ENCODE peak calls at places on chromosomes 13 and 19, in nine cellular contexts. Y, Q, J, K, F, T, W, H and L are unnamed samples.

GRCh38 chr13:29707876-29708543 is 112.5 kb upstream of the SLC7A1 start:
- DNase-seq in Y (no peak), H (peak; percentile 58), T (peak; percentile 35), W (no peak), J (peak; percentile 44), Q (no peak), F (no peak), K (no peak), L (peak; percentile 53)

GRCh38 chr13:23620613-23621315 is 50.6 kb downstream of the TNFRSF19 start:
- DNase-seq in T (no peak), Y (no peak), F (no peak), J (no peak), H (no peak), W (no peak), K (no peak), Q (no peak), L (no peak)

GRCh38 chr19:53091413-53091812 is 11.8 kb downstream of the ZNF160 start:
- DNase-seq in K (no peak), T (no peak), Y (no peak), J (no peak), H (no peak), F (no peak), Q (no peak), W (no peak), L (no peak)

GRCh38 chr13:101417501-101417900 is 1.2 kb upstream of the NALCN start:
- DNase-seq in K (no peak), T (no peak), W (no peak), Y (no peak), J (no peak), Q (no peak), F (no peak), H (peak; percentile 35), L (no peak)

GRCh38 chr13:34030782-34031181 is 212.8 kb downstream of the RFC3 start:
- DNase-seq in F (no peak), Y (no peak), W (no peak), T (no peak), H (no peak), J (no peak), K (no peak), Q (no peak), L (no peak)

GRCh38 chr19:28990522-28990921 is 222.4 kb downstream of the UQCRFS1 start:
- DNase-seq in J (no peak), Y (no peak), K (no peak), T (no peak), Q (no peak), H (no peak), W (no peak), F (no peak), L (no peak)

GRCh38 chr19:38741670-38742069 is 2.6 kb downstream of the CAPN12 start:
- DNase-seq in W (no peak), J (no peak), T (no peak), K (no peak), F (peak; percentile 76), Y (no peak), Q (no peak), H (no peak), L (no peak)

GRCh38 chr19:58557253-58558065 is 952 bp downstream of the UBE2M start:
- DNase-seq in T (peak; percentile 24), Y (no peak), H (peak; percentile 18), Q (peak; percentile 60), F (peak; percentile 78), K (no peak), J (peak; percentile 33), W (no peak), L (no peak)

GRCh38 chr19:46944918-46945628 is 74.6 kb upstream of the NPAS1 start:
- DNase-seq in W (peak; percentile 45), Y (peak; percentile 81), H (peak; percentile 81), Q (peak; percentile 90), T (peak; percentile 53), F (peak; percentile 66), K (peak; percentile 57), J (peak; percentile 42), L (peak; percentile 23)

GRCh38 chr19:55495646-55496349 is 7.6 kb downstream of the SSC5D start:
- DNase-seq in J (no peak), K (no peak), W (no peak), Y (no peak), T (no peak), Q (no peak), H (no peak), F (peak; percentile 65), L (no peak)

GRCh38 chr13:51682691-51683090 is 98.4 kb downstream of the WDFY2 start:
- DNase-seq in Q (no peak), J (no peak), W (no peak), T (no peak), F (no peak), K (no peak), Y (no peak), H (no peak), L (no peak)

GRCh38 chr19:12629215-12629614 is 18.5 kb downstream of the ZNF791 start:
- DNase-seq in F (no peak), J (no peak), H (no peak), Q (no peak), K (no peak), W (no peak), T (no peak), Y (no peak), L (no peak)

GRCh38 chr13:40762849-40763248 is 8.1 kb downstream of the MRPS31 start:
- DNase-seq in K (no peak), T (no peak), J (no peak), Y (no peak), Q (no peak), H (peak; percentile 13), F (no peak), W (no peak), L (no peak)

GRCh38 chr19:3360494-3361383 is 5.6 kb upstream of the NFIC start:
- DNase-seq in T (peak; percentile 77), K (peak; percentile 70), H (peak; percentile 76), J (peak; percentile 80), F (peak; percentile 97), Q (peak; percentile 84), W (no peak), Y (peak; percentile 82), L (peak; percentile 59)

GRCh38 chr19:46958542-46958941 is 61.1 kb upstream of the NPAS1 start:
- DNase-seq in H (peak; percentile 62), J (no peak), W (no peak), Y (no peak), Q (no peak), K (no peak), T (no peak), F (no peak), L (no peak)

GRCh38 chr13:99360696-99361095 is 53.5 kb upstream of the GPR183 start:
- DNase-seq in F (no peak), J (no peak), W (peak; percentile 7), T (no peak), H (no peak), K (no peak), Y (no peak), Q (no peak), L (no peak)

GRCh38 chr19:39802958-39803357 is 24.3 kb downstream of the LEUTX start:
- DNase-seq in T (no peak), J (no peak), W (no peak), H (no peak), Y (no peak), Q (no peak), F (no peak), K (no peak), L (no peak)

GRCh38 chr19:38985262-38985661 is 9.7 kb upstream of the FBXO17 start:
- DNase-seq in W (no peak), H (no peak), K (no peak), J (no peak), Q (no peak), Y (no peak), F (no peak), T (no peak), L (no peak)

GRCh38 chr13:48156466-48156865 is 61.6 kb upstream of the MED4 start:
- DNase-seq in K (no peak), F (peak; percentile 22), T (peak; percentile 42), J (no peak), H (no peak), Y (no peak), W (no peak), Q (no peak), L (no peak)

GRCh38 chr19:1776606-1777147 is 23.4 kb downstream of the ONECUT3 start:
- DNase-seq in J (no peak), W (no peak), Y (no peak), Q (no peak), H (no peak), F (no peak), T (no peak), K (no peak), L (no peak)
- H3K27me3 ChIP-seq in J (no peaks in the 10 kb centered on the region), W (peaks cover 5% of the 10 kb centered on the region), Y (peaks cover 74% of the 10 kb centered on the region), Q (peaks cover 64% of the 10 kb centered on the region), H (peaks cover 45% of the 10 kb centered on the region), F (peaks cover 71% of the 10 kb centered on the region), T (peaks cover 57% of the 10 kb centered on the region), K (peaks cover 2% of the 10 kb centered on the region), L (peaks cover 8% of the 10 kb centered on the region)

DNA sequence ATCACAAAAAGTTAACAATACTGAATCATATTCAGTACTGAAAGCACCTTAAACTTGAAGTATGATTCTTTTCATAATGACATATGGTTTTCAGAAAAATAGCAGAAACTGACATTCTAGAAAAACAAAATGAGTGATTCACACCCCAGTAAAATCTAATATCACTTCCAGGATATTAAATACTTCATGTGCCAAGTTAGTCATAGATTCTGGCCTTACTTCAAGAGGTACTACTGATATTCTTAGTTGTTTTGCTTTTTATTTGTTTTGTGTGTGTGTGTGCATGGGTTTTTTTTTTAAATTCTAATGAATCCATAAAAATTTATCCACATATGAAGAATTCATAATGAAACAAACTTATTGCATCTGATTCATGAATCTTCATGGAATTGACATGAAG is 207.9 kb upstream of the UFM1 start:
- DNase-seq in J (no peak), K (no peak), Y (no peak), Q (no peak), W (no peak), F (no peak), T (no peak), H (peak; percentile 2), L (no peak)
- H3K27me3 ChIP-seq in J (no peaks in the 10 kb centered on the region), K (no peaks in the 10 kb centered on the region), Y (no peaks in the 10 kb centered on the region), Q (no peaks in the 10 kb centered on the region), W (no peaks in the 10 kb centered on the region), F (no peaks in the 10 kb centered on the region), T (no peaks in the 10 kb centered on the region), H (no peaks in the 10 kb centered on the region), L (no peaks in the 10 kb centered on the region)

GRCh38 chr19:6676288-6676687 is 6.3 kb upstream of the TNFSF14 start:
- DNase-seq in H (no peak), Y (no peak), T (no peak), F (no peak), K (no peak), Q (no peak), J (no peak), W (no peak), L (no peak)
- H3K27me3 ChIP-seq in H (no peaks in the 10 kb centered on the region), Y (no peaks in the 10 kb centered on the region), T (no peaks in the 10 kb centered on the region), F (no peaks in the 10 kb centered on the region), K (no peaks in the 10 kb centered on the region), Q (no peaks in the 10 kb centered on the region), J (no peaks in the 10 kb centered on the region), W (no peaks in the 10 kb centered on the region), L (no peaks in the 10 kb centered on the region)

GRCh38 chr19:17232258-17232657 is 6.2 kb downstream of the OCEL1 start:
- DNase-seq in J (no peak), Y (no peak), K (no peak), T (no peak), Q (no peak), F (no peak), W (no peak), H (no peak), L (no peak)
- H3K27me3 ChIP-seq in J (no peaks in the 10 kb centered on the region), Y (no peaks in the 10 kb centered on the region), K (no peaks in the 10 kb centered on the region), T (no peaks in the 10 kb centered on the region), Q (no peaks in the 10 kb centered on the region), F (no peaks in the 10 kb centered on the region), W (no peaks in the 10 kb centered on the region), H (no peaks in the 10 kb centered on the region), L (no peaks in the 10 kb centered on the region)

GRCh38 chr13:110006304-110006703 is 219.9 kb upstream of the IRS2 start:
- DNase-seq in T (no peak), W (no peak), Q (no peak), Y (no peak), H (no peak), F (no peak), J (no peak), K (no peak), L (peak; percentile 71)
- H3K27me3 ChIP-seq in T (no peaks in the 10 kb centered on the region), W (no peaks in the 10 kb centered on the region), Q (no peaks in the 10 kb centered on the region), Y (no peaks in the 10 kb centered on the region), H (no peaks in the 10 kb centered on the region), F (no peaks in the 10 kb centered on the region), J (no peaks in the 10 kb centered on the region), K (no peaks in the 10 kb centered on the region), L (no peaks in the 10 kb centered on the region)